ENCODE peak calls at places on chromosomes 16 and 17, in ten cellular contexts. Z, B, C, J, D, S, K, G, X and U are unnamed samples.

GRCh38 chr17:7579001-7579838 is at the start of gene CD68:
- DNase-seq in Z (peak; percentile 71), B (no peak), C (no peak), J (peak; percentile 71), D (peak; percentile 60), S (peak; percentile 85), K (no peak), G (no peak), X (peak; percentile 94), U (no peak)

GRCh38 chr17:4914009-4914408 is 11.1 kb upstream of the CHRNE start:
- DNase-seq in Z (no peak), B (no peak), C (no peak), J (no peak), D (no peak), S (no peak), K (no peak), G (no peak), X (no peak), U (no peak)

GRCh38 chr16:54462151-54462651 is 175.6 kb upstream of the IRX3 start:
- DNase-seq in Z (no peak), B (no peak), C (no peak), J (no peak), D (no peak), S (no peak), K (no peak), G (no peak), X (no peak), U (no peak)

GRCh38 chr17:17609121-17609520 is 17.6 kb upstream of the PEMT start:
- DNase-seq in Z (no peak), B (no peak), C (no peak), J (no peak), D (no peak), S (no peak), K (no peak), G (no peak), X (no peak), U (no peak)

GRCh38 chr17:61457226-61457983 is 5.2 kb downstream of the TBX4 start:
- DNase-seq in Z (no peak), B (peak; percentile 73), C (peak; percentile 64), J (no peak), D (no peak), S (no peak), K (no peak), G (peak; percentile 89), X (no peak), U (no peak)

GRCh38 chr17:5254903-5255521 is 20.4 kb upstream of the SCIMP start:
- DNase-seq in Z (no peak), B (no peak), C (no peak), J (no peak), D (no peak), S (no peak), K (no peak), G (no peak), X (no peak), U (no peak)

GRCh38 chr16:24701521-24701951 is 27.9 kb upstream of the TNRC6A start:
- DNase-seq in Z (no peak), B (no peak), C (no peak), J (no peak), D (no peak), S (no peak), K (no peak), G (no peak), X (no peak), U (no peak)

GRCh38 chr17:50764860-50765259 is 2.5 kb downstream of the ANKRD40CL start:
- DNase-seq in Z (no peak), B (no peak), C (no peak), J (no peak), D (no peak), S (no peak), K (no peak), G (no peak), X (peak; percentile 89), U (no peak)

GRCh38 chr17:37406635-37407455 is at the start of the genes ACACA and TADA2A:
- DNase-seq in Z (peak; percentile 82), B (peak; percentile 96), C (peak; percentile 86), J (peak; percentile 60), D (peak; percentile 72), S (peak; percentile 85), K (peak; percentile 96), G (no peak), X (peak; percentile 94), U (peak; percentile 69)

GRCh38 chr17:32298721-32299578 is 33.3 kb downstream of the RHBDL3 start:
- DNase-seq in Z (no peak), B (no peak), C (no peak), J (no peak), D (peak; percentile 57), S (no peak), K (no peak), G (no peak), X (no peak), U (peak; percentile 66)

GRCh38 chr17:2241823-2242222 is 61.8 kb downstream of the SMG6 start:
- DNase-seq in Z (no peak), B (no peak), C (no peak), J (no peak), D (no peak), S (no peak), K (no peak), G (no peak), X (no peak), U (no peak)

GRCh38 chr16:87447323-87447722 is 45.5 kb downstream of the ZCCHC14 start:
- DNase-seq in Z (no peak), B (no peak), C (no peak), J (no peak), D (no peak), S (no peak), K (no peak), G (no peak), X (no peak), U (no peak)

GRCh38 chr17:14211778-14212177 is 24.9 kb downstream of the CDRT15 start:
- DNase-seq in Z (peak; percentile 57), B (peak; percentile 88), C (no peak), J (no peak), D (no peak), S (no peak), K (peak; percentile 22), G (no peak), X (peak; percentile 90), U (no peak)

GRCh38 chr17:16288860-16289571 is 64.3 kb downstream of the CENPV start:
- DNase-seq in Z (no peak), B (no peak), C (no peak), J (no peak), D (no peak), S (no peak), K (no peak), G (no peak), X (no peak), U (no peak)

DNA sequence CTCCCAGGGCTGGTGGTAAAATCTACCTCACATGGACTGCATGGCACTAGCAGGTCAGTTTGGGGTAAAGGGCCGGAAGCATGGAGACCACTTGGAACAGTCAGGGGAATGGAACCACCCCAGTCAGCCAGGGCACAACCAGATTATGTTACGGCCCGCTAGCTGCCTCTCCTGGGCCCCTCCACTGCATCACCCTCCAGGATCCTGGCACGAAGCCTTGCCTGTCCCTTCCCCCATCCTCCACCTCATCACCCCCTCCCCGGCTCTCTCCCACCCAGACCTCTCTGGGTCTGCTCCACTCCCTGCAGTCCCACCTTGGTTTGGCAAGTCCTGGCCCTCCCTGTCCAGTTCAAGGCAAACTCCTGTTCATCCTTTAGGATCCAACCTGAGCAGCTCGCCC is 91.7 kb downstream of the CLEC16A start:
- DNase-seq in Z (peak; percentile 15), B (no peak), C (no peak), J (no peak), D (no peak), S (no peak), K (no peak), G (no peak), X (no peak), U (no peak)
- TF ChIP-seq POLR2A in Z (no peak), B (no peak), C (no peak), J (no peak), D (no peak), S (no peak), K (no peak), G (no peak), X (no peak), U (no peak)

GRCh38 chr17:73471924-73472323 is 160.1 kb upstream of the CDC42EP4 start:
- DNase-seq in Z (no peak), B (no peak), C (no peak), J (no peak), D (no peak), S (no peak), K (no peak), G (no peak), X (no peak), U (no peak)
- H3K4me1 ChIP-seq in Z (peaks cover 11% of the 10 kb centered on the region), B (peaks cover 5% of the 10 kb centered on the region), C (peaks cover 11% of the 10 kb centered on the region), J (peaks cover 8% of the 10 kb centered on the region), D (no peaks in the 10 kb centered on the region), S (peaks cover 9% of the 10 kb centered on the region), K (peaks cover 10% of the 10 kb centered on the region), G (peaks cover 8% of the 10 kb centered on the region), X (no peaks in the 10 kb centered on the region), U (no peaks in the 10 kb centered on the region)

GRCh38 chr17:30812218-30813177 is 12.0 kb downstream of the CRLF3 start:
- DNase-seq in Z (no peak), B (no peak), C (no peak), J (no peak), D (no peak), S (no peak), K (no peak), G (no peak), X (no peak), U (no peak)

GRCh38 chr17:30805944-30806456 is 18.5 kb downstream of the CRLF3 start:
- DNase-seq in Z (no peak), B (no peak), C (no peak), J (no peak), D (no peak), S (no peak), K (no peak), G (no peak), X (no peak), U (no peak)

GRCh38 chr17:30809867-30810266 is 14.6 kb downstream of the CRLF3 start:
- DNase-seq in Z (no peak), B (no peak), C (no peak), J (no peak), D (no peak), S (no peak), K (no peak), G (no peak), X (no peak), U (no peak)

GRCh38 chr17:30808785-30809286 is 15.7 kb downstream of the CRLF3 start:
- DNase-seq in Z (no peak), B (no peak), C (no peak), J (no peak), D (no peak), S (no peak), K (no peak), G (no peak), X (no peak), U (no peak)
- TF ChIP-seq POLR2AphosphoS5 in Z (no peak), B (no peak), C (no peak), J (no peak), D (no peak), S (no peak), K (no peak), G (no peak), X (no peak), U (no peak)

DNA sequence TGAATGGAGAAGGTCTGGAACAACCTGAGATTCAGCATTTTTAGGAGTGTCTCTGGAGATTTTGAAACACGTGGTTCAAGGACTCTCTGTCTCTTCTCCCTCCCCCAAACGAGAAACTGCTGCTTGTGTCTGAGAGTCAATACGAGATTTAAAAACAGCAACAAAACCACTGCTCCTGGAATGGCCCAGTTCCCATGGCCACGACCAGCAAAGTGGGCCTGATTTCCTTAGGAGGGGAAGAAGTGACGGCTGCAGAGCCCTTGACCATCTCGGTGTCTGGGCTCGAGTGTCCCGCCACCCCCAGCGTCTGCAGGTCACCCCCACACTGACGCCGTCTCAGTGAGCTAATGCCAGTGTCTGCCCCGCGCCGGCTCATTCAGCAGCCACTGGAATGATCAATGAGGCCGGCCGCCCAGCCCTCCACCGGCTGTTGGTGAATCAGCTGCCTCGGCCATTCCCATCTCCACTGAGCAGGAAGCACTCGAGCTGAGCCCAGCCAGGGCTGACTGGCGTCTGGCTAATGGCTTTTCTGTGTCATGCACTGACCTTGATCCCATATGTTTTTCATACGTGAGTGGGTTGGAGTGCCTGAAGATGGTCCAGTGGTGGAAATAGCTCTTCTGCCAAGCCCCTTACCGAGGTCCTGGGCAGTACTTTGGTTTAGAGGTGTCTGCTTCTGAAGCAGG is 151.8 kb downstream of the PITPNC1 start:
- DNase-seq in Z (peak; percentile 80), B (peak; percentile 88), C (peak; percentile 85), J (peak; percentile 84), D (peak; percentile 61), S (peak; percentile 71), K (no peak), G (peak; percentile 25), X (peak; percentile 93), U (peak; percentile 28)
- TF ChIP-seq POLR2A in Z (no peak), B (no peak), C (no peak), J (no peak), D (no peak), S (no peak), K (no peak), G (no peak), X (no peak), U (no peak)